ENCODE peak calls at places on chromosomes 1 and 21, in ten cellular contexts. Y is kidney epithelial cell; J is lower leg skin; V is naive thymus-derived CD4-positive, alpha-beta T cell; T is astrocyte; O is Peyer's patch; K is BJ; Q is A549; X is bronchial epithelial cell; B is thoracic aorta. W is an unnamed sample.

GRCh38 chr1:156146006-156146748 is 7.2 kb upstream of the SEMA4A start:
- DNase-seq in B (no peak), X (peak; percentile 92), O (no peak), T (peak; percentile 91), J (peak; percentile 67), K (peak; percentile 78), Y (peak; percentile 87), V (peak; percentile 78), Q (peak; percentile 76), W (peak; percentile 85)

GRCh38 chr21:26409735-26410134 is 163.4 kb downstream of the CYYR1 start:
- DNase-seq in V (no peak), X (no peak), O (no peak), T (no peak), J (no peak), K (no peak), Q (no peak), B (no peak), Y (no peak), W (no peak)

GRCh38 chr21:36854391-36854790 is 112.1 kb downstream of the HLCS start:
- DNase-seq in V (peak; percentile 13), X (peak; percentile 28), K (no peak), B (no peak), T (no peak), J (no peak), O (no peak), Q (peak; percentile 22), Y (no peak), W (no peak)

GRCh38 chr1:181033799-181034391 is at the start of gene MR1:
- DNase-seq in T (peak; percentile 70), K (peak; percentile 83), Y (peak; percentile 69), B (no peak), O (no peak), J (peak; percentile 49), Q (peak; percentile 71), V (peak; percentile 92), X (peak; percentile 89), W (no peak)

GRCh38 chr21:42013901-42014300 is 3.7 kb upstream of the ZBTB21 start:
- DNase-seq in K (no peak), X (no peak), Y (no peak), O (no peak), J (no peak), Q (no peak), T (no peak), B (no peak), V (no peak), W (no peak)

GRCh38 chr1:58067082-58067481 is 479.4 kb downstream of the OMA1 start:
- DNase-seq in Y (no peak), T (no peak), Q (no peak), O (no peak), J (no peak), V (no peak), B (no peak), X (no peak), K (no peak), W (no peak)

GRCh38 chr1:94926365-94926914 is 470 bp downstream of the CNN3 start:
- DNase-seq in T (no peak), X (no peak), J (peak; percentile 26), B (no peak), O (peak; percentile 78), Q (peak; percentile 47), Y (no peak), K (no peak), V (no peak), W (no peak)

GRCh38 chr1:204288061-204288588 is 71.6 kb downstream of the PLEKHA6 start:
- DNase-seq in O (peak; percentile 74), X (peak; percentile 91), Y (peak; percentile 63), T (no peak), Q (peak; percentile 97), V (no peak), K (no peak), J (peak; percentile 55), B (no peak), W (no peak)

GRCh38 chr1:1073743-1074587 is at the start of gene RNF223:
- DNase-seq in X (peak; percentile 46), O (peak; percentile 80), K (no peak), T (no peak), J (no peak), Y (no peak), B (no peak), Q (no peak), V (no peak), W (no peak)

GRCh38 chr1:24743404-24744211 is 1.6 kb upstream of the CLIC4 start:
- DNase-seq in K (no peak), T (peak; percentile 39), J (no peak), B (no peak), Y (no peak), V (no peak), O (no peak), X (peak; percentile 67), Q (no peak), W (peak; percentile 85)

GRCh38 chr1:12229835-12230548 is at the start of gene VPS13D:
- DNase-seq in V (peak; percentile 84), O (peak; percentile 90), T (peak; percentile 45), K (no peak), Y (no peak), Q (peak; percentile 50), J (peak; percentile 64), B (peak; percentile 37), X (peak; percentile 36), W (no peak)

GRCh38 chr1:173475564-173476196 is 1.5 kb upstream of the PRDX6 start:
- DNase-seq in T (peak; percentile 80), B (no peak), Q (no peak), J (no peak), O (no peak), K (no peak), V (no peak), X (peak; percentile 87), Y (no peak), W (no peak)

GRCh38 chr1:68478662-68479061 is 18.2 kb downstream of the DEPDC1 start:
- DNase-seq in T (no peak), Q (no peak), Y (no peak), B (no peak), K (no peak), J (no peak), V (no peak), X (no peak), O (no peak), W (no peak)

GRCh38 chr1:102776074-102776473 is 332.2 kb downstream of the COL11A1 start:
- DNase-seq in B (no peak), K (no peak), Q (no peak), V (no peak), X (no peak), J (no peak), Y (no peak), T (no peak), O (no peak), W (no peak)

GRCh38 chr1:161869291-161869690 is 103.2 kb downstream of the ATF6 start:
- DNase-seq in Q (no peak), J (no peak), K (no peak), B (no peak), Y (no peak), X (no peak), V (no peak), T (peak; percentile 20), O (no peak), W (no peak)

GRCh38 chr1:231100393-231100792 is 60.3 kb upstream of the FAM89A start:
- DNase-seq in Q (no peak), K (no peak), B (no peak), T (no peak), V (no peak), J (no peak), X (no peak), Y (no peak), O (no peak), W (no peak)

GRCh38 chr1:224223819-224224714 is 41.0 kb downstream of the DEGS1 start:
- DNase-seq in T (peak; percentile 90), X (peak; percentile 74), J (no peak), B (no peak), K (peak; percentile 48), Q (no peak), Y (peak; percentile 91), V (no peak), O (no peak), W (peak; percentile 80)

GRCh38 chr1:9703165-9703509 is 51.6 kb downstream of the PIK3CD start:
- DNase-seq in B (no peak), V (no peak), O (no peak), J (no peak), X (no peak), T (no peak), Y (no peak), Q (no peak), K (no peak), W (no peak)

GRCh38 chr1:9701661-9702060 is 50.1 kb downstream of the PIK3CD start:
- DNase-seq in K (no peak), Q (no peak), O (no peak), B (no peak), Y (no peak), V (no peak), J (no peak), X (peak; percentile 57), T (no peak), W (no peak)

GRCh38 chr1:9703681-9704080 is 52.1 kb downstream of the PIK3CD start:
- DNase-seq in O (no peak), J (no peak), K (no peak), Y (no peak), Q (no peak), V (no peak), B (no peak), T (no peak), X (no peak), W (no peak)

GRCh38 chr1:9706178-9706577 is 54.6 kb downstream of the PIK3CD start:
- DNase-seq in T (no peak), X (no peak), Y (no peak), J (no peak), B (no peak), Q (no peak), O (no peak), V (no peak), K (no peak), W (no peak)

GRCh38 chr1:9705337-9706098 is 54.0 kb downstream of the PIK3CD start:
- DNase-seq in T (peak; percentile 61), V (no peak), Y (no peak), K (no peak), X (no peak), Q (no peak), B (no peak), J (no peak), O (no peak), W (no peak)
- H3K4me3 ChIP-seq in T (no peak overlapping the region), V (no peak overlapping the region), Y (no peak overlapping the region), K (no peak overlapping the region), X (no peak overlapping the region), Q (no peak overlapping the region), B (no peak overlapping the region), J (no peak overlapping the region), O (no peak overlapping the region), W (no peak overlapping the region)

GRCh38 chr1:152047954-152048640 is 11.3 kb upstream of the S100A11 start:
- DNase-seq in B (peak; percentile 94), T (peak; percentile 99), V (peak; percentile 78), O (peak; percentile 89), J (peak; percentile 93), Y (peak; percentile 98), Q (peak; percentile 84), X (peak; percentile 96), K (peak; percentile 99), W (peak; percentile 98)
- H3K4me3 ChIP-seq in B (peak overlapping the region; percentile 44), T (peak overlapping the region; percentile 34), V (peak overlapping the region; percentile 10), O (peak overlapping the region; percentile 41), J (no peak overlapping the region), Y (peak overlapping the region; percentile 31), Q (peak overlapping the region; percentile 43), X (peak overlapping the region; percentile 10), K (peak overlapping the region; percentile 13), W (peak overlapping the region; percentile 27)

GRCh38 chr21:46428987-46429710 is 29.5 kb upstream of the DIP2A start:
- DNase-seq in O (peak; percentile 39), V (no peak), K (no peak), J (no peak), X (no peak), Y (no peak), Q (no peak), B (no peak), T (no peak), W (no peak)
- H3K4me3 ChIP-seq in O (no peak overlapping the region), V (no peak overlapping the region), K (no peak overlapping the region), J (no peak overlapping the region), X (no peak overlapping the region), Y (no peak overlapping the region), Q (no peak overlapping the region), B (no peak overlapping the region), T (no peak overlapping the region), W (no peak overlapping the region)

GRCh38 chr1:110672753-110673108 is 2.0 kb downstream of the KCNA3 start:
- DNase-seq in O (no peak), K (no peak), J (no peak), X (no peak), Y (no peak), Q (no peak), T (no peak), B (no peak), V (peak; percentile 88), W (no peak)
- H3K4me3 ChIP-seq in O (peak overlapping the region; percentile 54), K (no peak overlapping the region), J (no peak overlapping the region), X (no peak overlapping the region), Y (no peak overlapping the region), Q (no peak overlapping the region), T (no peak overlapping the region), B (peak overlapping the region; percentile 68), V (peak overlapping the region; percentile 97), W (no peak overlapping the region)